ENCODE peak calls at places on chromosome 9, in seven cellular contexts. O is IMR-90, R is vagina, X is GM12878, Q is heart left ventricle, V is ovary, D is transverse colon. Z is an unnamed sample.

GRCh38 chr9:115923903-115924668 is 229.5 kb upstream of the PAPPA start:
- DNase-seq in O (peak; percentile 99), R (no peak), X (no peak), Q (no peak), V (no peak), D (peak; percentile 7), Z (no peak)

GRCh38 chr9:90642570-90643539 is at the start of gene DIRAS2:
- DNase-seq in O (peak; percentile 43), R (no peak), X (no peak), Q (peak; percentile 41), V (no peak), D (peak; percentile 54), Z (peak; percentile 66)

GRCh38 chr9:134489621-134490380 is 151.8 kb upstream of the COL5A1 start:
- DNase-seq in O (no peak), R (no peak), X (no peak), Q (no peak), V (no peak), D (no peak), Z (no peak)

GRCh38 chr9:22079873-22080341 is 70.8 kb upstream of the CDKN2B start:
- DNase-seq in O (peak; percentile 87), R (no peak), X (peak; percentile 40), Q (peak; percentile 27), V (peak; percentile 10), D (no peak), Z (no peak)

GRCh38 chr9:22452415-22453010 is 5.9 kb downstream of the DMRTA1 start:
- DNase-seq in O (peak; percentile 31), R (no peak), X (no peak), Q (peak; percentile 29), V (no peak), D (peak; percentile 54), Z (no peak)

GRCh38 chr9:13555989-13556500 is 276.6 kb upstream of the MPDZ start:
- DNase-seq in O (no peak), R (no peak), X (no peak), Q (no peak), V (no peak), D (no peak), Z (no peak)

GRCh38 chr9:137226338-137227056 is 805 bp upstream of the RNF224 start:
- DNase-seq in O (no peak), R (no peak), X (no peak), Q (no peak), V (no peak), D (no peak), Z (no peak)

GRCh38 chr9:116791314-116791713 is 104.2 kb downstream of the TRIM32 start:
- DNase-seq in O (peak; percentile 64), R (no peak), X (no peak), Q (no peak), V (no peak), D (no peak), Z (no peak)

GRCh38 chr9:7315746-7316457 is 483.7 kb downstream of the DMAC1 start:
- DNase-seq in O (peak; percentile 72), R (no peak), X (no peak), Q (no peak), V (no peak), D (no peak), Z (no peak)

GRCh38 chr9:31394040-31394473 is 990.4 kb upstream of the ACO1 start:
- DNase-seq in O (no peak), R (no peak), X (no peak), Q (no peak), V (no peak), D (no peak), Z (no peak)

GRCh38 chr9:69253057-69253456 is 72.0 kb upstream of the ENTREP1 start:
- DNase-seq in O (peak; percentile 6), R (no peak), X (no peak), Q (no peak), V (no peak), D (no peak), Z (no peak)

GRCh38 chr9:26856413-26857032 is 36.1 kb downstream of the CAAP1 start:
- DNase-seq in O (peak; percentile 38), R (no peak), X (peak; percentile 45), Q (no peak), V (no peak), D (peak; percentile 21), Z (no peak)

GRCh38 chr9:134571326-134571871 is 70.2 kb upstream of the COL5A1 start:
- DNase-seq in O (no peak), R (peak; percentile 84), X (no peak), Q (peak; percentile 4), V (no peak), D (no peak), Z (peak; percentile 13)

DNA sequence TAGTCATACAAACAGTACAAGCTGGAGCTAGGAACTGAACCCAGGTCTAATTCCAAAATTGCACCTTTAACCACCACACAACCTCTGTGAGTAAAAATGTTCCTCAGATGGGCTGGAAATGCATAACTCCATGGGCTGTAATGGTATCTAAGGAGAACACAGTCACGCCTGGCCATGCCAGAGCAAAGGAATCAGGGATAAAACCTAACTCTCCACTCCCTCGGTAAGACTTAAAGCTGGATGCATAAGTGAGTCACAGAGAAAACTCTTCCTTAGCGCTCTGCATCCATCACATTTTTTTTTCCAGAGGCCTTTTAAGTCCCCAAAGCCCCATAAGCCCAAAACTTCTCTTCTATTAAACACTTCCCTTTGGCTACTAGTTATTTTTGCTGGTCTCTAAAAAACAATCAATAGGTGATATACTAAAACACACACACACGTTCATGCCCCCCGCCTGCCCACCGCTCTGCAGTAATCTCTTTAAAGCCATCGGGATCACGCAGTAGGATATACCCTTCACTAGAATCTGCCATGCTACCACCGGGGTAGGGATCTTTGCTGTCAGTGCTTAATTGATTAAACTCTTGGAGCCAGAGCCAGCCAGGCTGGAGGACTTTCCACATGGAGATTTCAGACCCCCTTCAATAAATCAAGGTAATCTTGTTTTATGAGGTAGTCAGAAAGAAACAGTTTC is 213.0 kb downstream of the MAPKAP1 start:
- DNase-seq in O (peak; percentile 67), R (no peak), X (no peak), Q (no peak), V (no peak), D (no peak), Z (no peak)
- H3K27ac ChIP-seq in O (no peak overlapping the region), R (no peak overlapping the region), X (no peak overlapping the region), Q (no peak overlapping the region), V (no peak overlapping the region), D (no peak overlapping the region), Z (no peak overlapping the region)

GRCh38 chr9:85909390-85909789 is 31.6 kb upstream of the NAA35 start:
- DNase-seq in O (no peak), R (no peak), X (no peak), Q (no peak), V (no peak), D (no peak), Z (no peak)
- TF ChIP-seq POLR2A in O (no peak), R (no peak), X (no peak), Q (no peak), V (no peak), D (no peak), Z (no peak)

GRCh38 chr9:121742923-121743322 is 91.5 kb downstream of the DAB2IP start:
- DNase-seq in O (no peak), R (no peak), X (no peak), Q (no peak), V (no peak), D (no peak), Z (no peak)
- H3K4me1 ChIP-seq in O (peaks cover 34% of the 10 kb centered on the region), R (peaks cover 83% of the 10 kb centered on the region), X (peaks cover 15% of the 10 kb centered on the region), Q (peaks cover 97% of the 10 kb centered on the region), V (peaks cover 52% of the 10 kb centered on the region), D (peaks cover 71% of the 10 kb centered on the region), Z (peaks cover 87% of the 10 kb centered on the region)

GRCh38 chr9:123342247-123342646 is 13.8 kb upstream of the CRB2 start:
- DNase-seq in O (no peak), R (no peak), X (no peak), Q (no peak), V (no peak), D (no peak), Z (no peak)
- H3K27ac ChIP-seq in O (no peak overlapping the region), R (no peak overlapping the region), X (peak overlapping the region; percentile 97), Q (no peak overlapping the region), V (no peak overlapping the region), D (no peak overlapping the region), Z (no peak overlapping the region)

GRCh38 chr9:135907446-135908333 is at the start of gene CAMSAP1:
- DNase-seq in O (peak; percentile 90), R (no peak), X (peak; percentile 51), Q (peak; percentile 96), V (peak; percentile 92), D (peak; percentile 96), Z (peak; percentile 92)
- TF ChIP-seq POLR2A in O (peak; percentile 28), R (no peak), X (peak; percentile 81), Q (no peak), V (peak; percentile 20), D (peak; percentile 46), Z (no peak)

DNA sequence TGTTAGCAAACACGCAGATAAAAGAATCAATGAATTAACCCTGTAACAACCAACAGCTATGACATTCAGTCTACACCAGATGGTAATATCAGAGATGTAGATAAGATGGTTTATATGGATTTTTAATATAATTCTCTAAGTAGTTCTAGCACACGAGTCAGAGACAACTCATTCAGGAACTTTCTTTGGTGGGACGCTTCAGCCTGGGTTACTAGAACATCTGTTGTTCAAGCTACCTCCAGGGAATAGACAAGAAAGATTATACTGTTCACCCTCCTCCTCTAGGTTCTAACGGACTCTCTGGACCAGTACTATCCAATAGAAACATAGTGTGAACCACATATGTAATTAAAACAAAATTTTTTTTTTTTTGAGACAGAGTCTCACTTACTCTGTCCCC is 73.8 kb downstream of the RAPGEF1 start:
- DNase-seq in O (peak; percentile 55), R (no peak), X (no peak), Q (no peak), V (no peak), D (no peak), Z (no peak)
- H3K4me1 ChIP-seq in O (peaks cover 21% of the 10 kb centered on the region), R (peaks cover 44% of the 10 kb centered on the region), X (peaks cover 64% of the 10 kb centered on the region), Q (peaks cover 68% of the 10 kb centered on the region), V (peaks cover 3% of the 10 kb centered on the region), D (peaks cover 41% of the 10 kb centered on the region), Z (peaks cover 45% of the 10 kb centered on the region)

GRCh38 chr9:131657890-131658752 is 81.8 kb downstream of the RAPGEF1 start:
- DNase-seq in O (peak; percentile 95), R (no peak), X (no peak), Q (no peak), V (no peak), D (no peak), Z (no peak)

GRCh38 chr9:131654857-131655577 is 84.9 kb downstream of the RAPGEF1 start:
- DNase-seq in O (no peak), R (no peak), X (no peak), Q (no peak), V (no peak), D (peak; percentile 72), Z (no peak)

GRCh38 chr9:131657031-131657377 is 82.9 kb downstream of the RAPGEF1 start:
- DNase-seq in O (no peak), R (no peak), X (no peak), Q (no peak), V (no peak), D (peak; percentile 47), Z (no peak)

GRCh38 chr9:131657456-131657855 is 82.4 kb downstream of the RAPGEF1 start:
- DNase-seq in O (no peak), R (no peak), X (no peak), Q (no peak), V (no peak), D (no peak), Z (no peak)

GRCh38 chr9:131656356-131657030 is 83.4 kb downstream of the RAPGEF1 start:
- DNase-seq in O (no peak), R (no peak), X (peak; percentile 87), Q (peak; percentile 79), V (no peak), D (peak; percentile 77), Z (peak; percentile 93)
- H3K27ac ChIP-seq in O (peak overlapping the region; percentile 97), R (peak overlapping the region; percentile 53), X (peak overlapping the region; percentile 72), Q (peak overlapping the region; percentile 36), V (no peak overlapping the region), D (peak overlapping the region; percentile 72), Z (peak overlapping the region; percentile 87)